ENCODE peak calls at places on chromosomes 13 and 19, in ten cellular contexts. Z, Q, Y, S, V, E, R, I, G and N are unnamed samples.

GRCh38 chr19:51246153-51246552 is 4.7 kb upstream of the SIGLECL1 start:
- DNase-seq in Z (no peak), Q (no peak), Y (no peak), S (no peak), V (no peak), E (no peak), R (no peak), I (peak), G (no peak), N (no peak)

GRCh38 chr13:49975826-49976225 is 21.0 kb upstream of the TRIM13 start:
- DNase-seq in Z (no peak), Q (no peak), Y (no peak), S (no peak), V (no peak), E (no peak), R (no peak), I (no peak), G (no peak), N (no peak)

GRCh38 chr19:30666301-30666803 is 294.2 kb downstream of the ZNF536 start:
- DNase-seq in Z (no peak), Q (no peak), Y (no peak), S (peak), V (peak), E (peak), R (no peak), I (peak), G (peak), N (no peak)

GRCh38 chr13:49356224-49356623 is 87.6 kb downstream of the CAB39L start:
- DNase-seq in Z (no peak), Q (no peak), Y (peak), S (no peak), V (no peak), E (peak), R (no peak), I (no peak), G (no peak), N (no peak)

GRCh38 chr19:32652893-32653625 is 21.9 kb downstream of the ANKRD27 start:
- DNase-seq in Z (no peak), Q (peak), Y (no peak), S (no peak), V (peak), E (peak), R (peak), I (no peak), G (peak), N (peak)

GRCh38 chr13:37510441-37510840 is 88.1 kb downstream of the POSTN start:
- DNase-seq in Z (no peak), Q (no peak), Y (no peak), S (no peak), V (no peak), E (no peak), R (no peak), I (no peak), G (no peak), N (no peak)

GRCh38 chr13:102183509-102184182 is 218.2 kb downstream of the FGF14 start:
- DNase-seq in Z (no peak), Q (no peak), Y (no peak), S (no peak), V (no peak), E (no peak), R (no peak), I (no peak), G (no peak), N (no peak)

GRCh38 chr13:110538632-110539031 is 22.9 kb downstream of the RAB20 start:
- DNase-seq in Z (no peak), Q (no peak), Y (no peak), S (no peak), V (peak), E (no peak), R (no peak), I (no peak), G (peak), N (no peak)

GRCh38 chr13:49374585-49375290 is 69.1 kb downstream of the CAB39L start:
- DNase-seq in Z (no peak), Q (no peak), Y (no peak), S (no peak), V (no peak), E (peak), R (no peak), I (no peak), G (no peak), N (no peak)

GRCh38 chr13:98738213-98738612 is 14.3 kb downstream of the SLC15A1 start:
- DNase-seq in Z (no peak), Q (no peak), Y (no peak), S (no peak), V (no peak), E (no peak), R (no peak), I (peak), G (no peak), N (no peak)

GRCh38 chr13:63741029-63741813 is 2325.6 kb upstream of the PCDH20 start:
- DNase-seq in Z (no peak), Q (no peak), Y (no peak), S (no peak), V (no peak), E (no peak), R (peak), I (no peak), G (no peak), N (no peak)

GRCh38 chr13:102033719-102034446 is 368.0 kb downstream of the FGF14 start:
- DNase-seq in Z (no peak), Q (no peak), Y (no peak), S (no peak), V (no peak), E (no peak), R (no peak), I (no peak), G (no peak), N (no peak)

GRCh38 chr13:79621902-79622301 is 140.9 kb downstream of the NDFIP2 start:
- DNase-seq in Z (no peak), Q (no peak), Y (no peak), S (no peak), V (no peak), E (no peak), R (no peak), I (no peak), G (no peak), N (no peak)

GRCh38 chr19:29567366-29567915 is 38.6 kb upstream of the POP4 start:
- DNase-seq in Z (no peak), Q (no peak), Y (no peak), S (no peak), V (no peak), E (no peak), R (no peak), I (no peak), G (no peak), N (no peak)

GRCh38 chr19:51721905-51722304 is 1.9 kb downstream of the HAS1 start:
- DNase-seq in Z (no peak), Q (no peak), Y (no peak), S (no peak), V (no peak), E (no peak), R (no peak), I (no peak), G (no peak), N (no peak)

GRCh38 chr13:74090397-74090796 is 43.8 kb downstream of the KLF12 start:
- DNase-seq in Z (no peak), Q (no peak), Y (no peak), S (no peak), V (no peak), E (no peak), R (no peak), I (no peak), G (no peak), N (no peak)

GRCh38 chr19:4029247-4029614 is 21.7 kb downstream of the PIAS4 start:
- DNase-seq in Z (no peak), Q (no peak), Y (no peak), S (no peak), V (no peak), E (no peak), R (no peak), I (no peak), G (no peak), N (no peak)

GRCh38 chr13:95120650-95121049 is 180.6 kb downstream of the ABCC4 start:
- DNase-seq in Z (no peak), Q (no peak), Y (no peak), S (no peak), V (no peak), E (no peak), R (no peak), I (no peak), G (no peak), N (no peak)

GRCh38 chr13:113932060-113932459 is 41.8 kb downstream of the C13orf46 start:
- DNase-seq in Z (no peak), Q (no peak), Y (no peak), S (no peak), V (no peak), E (no peak), R (no peak), I (no peak), G (peak), N (no peak)

GRCh38 chr19:30577551-30578090 is 205.4 kb downstream of the ZNF536 start:
- DNase-seq in Z (no peak), Q (no peak), Y (no peak), S (no peak), V (no peak), E (no peak), R (no peak), I (no peak), G (no peak), N (no peak)

DNA sequence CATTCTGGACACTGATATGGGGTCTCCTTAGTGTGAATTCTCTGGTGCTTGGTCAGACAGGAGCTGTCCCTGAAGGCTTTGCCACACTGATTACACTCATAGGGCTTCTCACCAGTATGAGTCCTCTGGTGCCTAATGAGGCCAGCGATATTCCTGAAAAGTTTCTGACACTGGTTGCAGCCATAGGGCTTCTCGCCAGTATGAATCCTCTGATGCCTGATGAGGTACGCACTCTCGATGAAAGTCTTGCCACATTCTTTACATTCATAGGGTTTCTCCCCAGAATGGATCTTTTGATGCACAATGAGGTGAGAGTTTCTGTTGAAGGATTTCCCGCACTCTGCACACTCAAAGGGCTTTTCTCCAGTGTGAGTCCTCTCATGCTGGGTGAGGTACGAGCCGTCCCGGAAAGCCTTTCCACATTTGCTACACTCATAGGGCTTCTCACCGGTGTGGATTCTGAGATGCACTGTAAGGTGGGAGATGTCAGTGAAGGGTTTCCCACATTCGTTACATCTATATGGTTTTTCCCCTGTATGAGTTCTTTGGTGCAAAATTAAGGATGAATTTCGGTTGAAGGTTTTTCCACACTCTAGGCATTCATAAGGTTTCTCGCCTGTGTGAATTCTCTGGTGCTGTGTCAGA is 22.4 kb downstream of the ZNF329 start:
- DNase-seq in Z (no peak), Q (no peak), Y (no peak), S (no peak), V (no peak), E (no peak), R (no peak), I (peak), G (no peak), N (no peak)
- H3K4me3 ChIP-seq in Z (peak), Q (no peak), Y (no peak), S (peak), V (no peak), E (no peak), R (no peak), I (no peak), G (no peak), N (no peak)

GRCh38 chr19:41530761-41531301 is 45.1 kb upstream of the CEACAM21 start:
- DNase-seq in Z (no peak), Q (peak), Y (no peak), S (no peak), V (no peak), E (peak), R (no peak), I (no peak), G (no peak), N (no peak)

GRCh38 chr19:41530184-41530534 is 45.8 kb upstream of the CEACAM21 start:
- DNase-seq in Z (no peak), Q (no peak), Y (no peak), S (no peak), V (no peak), E (no peak), R (no peak), I (no peak), G (no peak), N (no peak)

GRCh38 chr19:41533691-41534090 is 42.3 kb upstream of the CEACAM21 start:
- DNase-seq in Z (no peak), Q (no peak), Y (no peak), S (no peak), V (no peak), E (no peak), R (no peak), I (no peak), G (no peak), N (no peak)

GRCh38 chr19:41532526-41532925 is 43.4 kb upstream of the CEACAM21 start:
- DNase-seq in Z (no peak), Q (no peak), Y (no peak), S (no peak), V (no peak), E (no peak), R (no peak), I (no peak), G (no peak), N (no peak)

GRCh38 chr19:41531438-41532311 is 44.3 kb upstream of the CEACAM21 start:
- DNase-seq in Z (peak), Q (peak), Y (no peak), S (peak), V (peak), E (peak), R (peak), I (no peak), G (peak), N (no peak)
- TF ChIP-seq CTCF in Z (no peak), Q (peak), Y (no peak), S (no peak), V (no peak), E (no peak), R (no peak), I (no peak), G (no peak), N (no peak)

GRCh38 chr13:29956771-29957170 is 106.4 kb upstream of the UBL3 start:
- DNase-seq in Z (no peak), Q (no peak), Y (no peak), S (no peak), V (no peak), E (no peak), R (no peak), I (no peak), G (no peak), N (no peak)

GRCh38 chr13:29961036-29961685 is 110.7 kb upstream of the UBL3 start:
- DNase-seq in Z (no peak), Q (no peak), Y (no peak), S (no peak), V (no peak), E (no peak), R (no peak), I (no peak), G (no peak), N (no peak)

GRCh38 chr13:29959086-29959485 is 108.7 kb upstream of the UBL3 start:
- DNase-seq in Z (no peak), Q (no peak), Y (no peak), S (no peak), V (no peak), E (no peak), R (no peak), I (peak), G (no peak), N (no peak)

GRCh38 chr13:29959621-29960020 is 109.2 kb upstream of the UBL3 start:
- DNase-seq in Z (no peak), Q (no peak), Y (no peak), S (no peak), V (no peak), E (no peak), R (no peak), I (no peak), G (no peak), N (no peak)

DNA sequence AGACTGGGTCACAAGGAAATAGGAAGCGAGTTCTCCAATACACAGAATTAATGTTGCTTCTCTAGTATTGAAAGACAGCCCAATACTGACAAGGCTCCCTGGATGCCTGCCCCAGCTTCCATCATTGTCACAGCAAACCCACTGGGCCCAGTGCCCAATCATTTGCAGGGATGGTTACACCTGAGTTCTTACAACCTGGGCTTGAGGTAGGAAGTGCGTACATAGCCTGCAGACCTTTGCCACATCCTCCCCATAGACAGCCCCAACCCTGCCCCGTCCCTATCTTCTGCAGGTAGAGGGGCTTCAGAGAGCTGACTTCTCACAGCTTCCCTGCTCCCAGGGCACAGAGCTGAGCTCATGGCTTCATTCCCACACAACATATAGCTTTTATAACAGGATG is 108.1 kb upstream of the UBL3 start:
- DNase-seq in Z (no peak), Q (no peak), Y (no peak), S (peak), V (no peak), E (no peak), R (no peak), I (no peak), G (no peak), N (no peak)
- H3K4me3 ChIP-seq in Z (no peak), Q (no peak), Y (no peak), S (no peak), V (no peak), E (no peak), R (no peak), I (no peak), G (no peak), N (no peak)

DNA sequence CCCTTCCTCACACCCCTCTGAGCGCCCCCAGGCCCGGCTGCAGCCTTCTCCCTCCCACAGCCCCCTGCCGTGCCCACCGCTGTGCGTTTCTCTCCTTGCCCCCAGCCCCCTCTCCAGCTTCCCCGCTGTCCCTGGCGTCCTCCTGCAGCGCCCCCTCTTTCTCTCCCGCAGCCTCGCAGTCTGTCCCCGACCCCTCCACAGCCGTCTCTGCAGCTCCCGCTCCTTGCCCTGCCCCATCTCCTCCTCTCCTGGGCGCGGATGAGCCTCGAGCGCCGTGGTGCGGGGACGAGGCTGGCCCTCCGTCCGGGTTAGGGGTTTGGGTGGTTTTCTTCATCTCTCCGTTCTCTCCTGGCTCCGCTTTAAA is 1.1 kb downstream of the KMT5C start:
- DNase-seq in Z (no peak), Q (peak), Y (no peak), S (peak), V (peak), E (no peak), R (no peak), I (peak), G (no peak), N (no peak)
- TF ChIP-seq CTCF in Z (no peak), Q (no peak), Y (peak), S (no peak), V (no peak), E (peak), R (no peak), I (peak), G (no peak), N (no peak)

GRCh38 chr19:47135156-47135555 is 4.5 kb downstream of the SAE1 start:
- DNase-seq in Z (no peak), Q (no peak), Y (no peak), S (no peak), V (no peak), E (no peak), R (no peak), I (no peak), G (no peak), N (no peak)
- H3K4me3 ChIP-seq in Z (no peak), Q (no peak), Y (no peak), S (no peak), V (no peak), E (no peak), R (no peak), I (no peak), G (no peak), N (no peak)

GRCh38 chr19:37332839-37333238 is 38.1 kb upstream of the ZNF527 start:
- DNase-seq in Z (no peak), Q (no peak), Y (no peak), S (no peak), V (no peak), E (no peak), R (no peak), I (no peak), G (no peak), N (no peak)

GRCh38 chr19:37334179-37335071 is 36.5 kb upstream of the ZNF527 start:
- DNase-seq in Z (peak), Q (peak), Y (peak), S (peak), V (peak), E (peak), R (peak), I (peak), G (peak), N (peak)

GRCh38 chr19:37333457-37333856 is 37.4 kb upstream of the ZNF527 start:
- DNase-seq in Z (no peak), Q (no peak), Y (no peak), S (no peak), V (no peak), E (peak), R (no peak), I (no peak), G (no peak), N (no peak)

GRCh38 chr19:37329686-37330085 is 41.2 kb upstream of the ZNF527 start:
- DNase-seq in Z (no peak), Q (no peak), Y (no peak), S (no peak), V (no peak), E (no peak), R (no peak), I (peak), G (no peak), N (no peak)
- TF ChIP-seq CTCF in Z (no peak), Q (peak), Y (no peak), S (no peak), V (no peak), E (no peak), R (no peak), I (peak), G (no peak), N (no peak)

GRCh38 chr13:99971576-99972189 is at the start of gene ZIC5:
- DNase-seq in Z (no peak), Q (no peak), Y (no peak), S (no peak), V (no peak), E (no peak), R (no peak), I (peak), G (no peak), N (no peak)
- H3K4me3 ChIP-seq in Z (peak), Q (no peak), Y (no peak), S (no peak), V (no peak), E (no peak), R (no peak), I (peak), G (peak), N (no peak)

GRCh38 chr19:1247747-1248453 is 483 bp upstream of the MIDN start:
- DNase-seq in Z (no peak), Q (no peak), Y (no peak), S (peak), V (peak), E (no peak), R (peak), I (peak), G (peak), N (no peak)

GRCh38 chr19:1249990-1250298 is 1.6 kb downstream of the MIDN start:
- DNase-seq in Z (no peak), Q (no peak), Y (no peak), S (no peak), V (no peak), E (no peak), R (no peak), I (no peak), G (no peak), N (no peak)

GRCh38 chr19:1250374-1251232 is 2.2 kb downstream of the MIDN start:
- DNase-seq in Z (no peak), Q (no peak), Y (no peak), S (peak), V (peak), E (no peak), R (peak), I (peak), G (no peak), N (no peak)

GRCh38 chr19:1248454-1249297 is at the start of gene MIDN:
- DNase-seq in Z (no peak), Q (peak), Y (no peak), S (peak), V (peak), E (peak), R (peak), I (peak), G (peak), N (no peak)

DNA sequence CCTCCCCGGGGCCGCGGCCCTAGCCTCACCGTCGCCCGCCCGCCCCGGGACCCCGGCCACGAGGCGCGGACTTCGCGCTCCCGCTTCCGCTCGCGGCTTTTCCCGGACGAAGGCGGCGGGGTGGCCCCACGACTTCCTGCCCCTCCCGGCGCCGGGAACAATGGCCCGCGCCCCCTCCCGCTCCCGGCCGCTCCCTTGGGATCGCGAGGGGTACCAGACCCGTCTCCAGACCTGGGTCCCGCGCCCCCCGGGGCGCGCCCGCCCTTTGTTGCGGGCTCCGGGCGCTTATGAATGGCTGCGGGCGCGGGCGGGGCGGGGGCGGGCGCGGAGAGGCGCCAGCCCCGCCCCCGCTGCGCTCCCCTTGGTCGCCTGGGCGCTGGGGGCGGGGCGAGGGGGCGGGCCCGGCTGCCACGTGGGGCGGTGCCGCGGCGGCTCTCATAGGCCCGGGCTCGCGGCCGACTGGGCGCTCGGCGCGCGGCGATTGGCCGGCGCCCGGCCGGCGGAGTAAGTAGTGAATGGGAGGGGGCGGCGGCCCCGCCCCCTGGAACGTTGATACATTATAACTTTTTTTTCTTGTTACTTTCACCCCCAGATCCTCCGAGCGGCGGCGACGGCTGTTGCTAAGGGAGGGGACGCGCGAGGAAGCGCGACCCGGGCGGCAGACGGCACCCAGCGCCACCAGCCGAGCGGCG is 1.1 kb downstream of the MIDN start:
- DNase-seq in Z (peak), Q (peak), Y (no peak), S (peak), V (peak), E (peak), R (peak), I (peak), G (peak), N (no peak)
- TF ChIP-seq CTCF in Z (no peak), Q (no peak), Y (no peak), S (no peak), V (no peak), E (no peak), R (no peak), I (no peak), G (no peak), N (no peak)